ENCODE peak calls at places on chromosomes 4 and X, in seven cellular contexts. One of them, this sample, is unnamed.

GRCh38 chrX:131711478-131711867 is 167.6 kb downstream of the OR13H1 start:
- DNase-seq in uterus: no peak
- DNase-seq in CD8-positive, alpha-beta T cell: no peak
- DNase-seq in ovary: no peak
- DNase-seq in fibroblast of lung: no peak
- DNase-seq in left lung: no peak
- DNase-seq in gastrocnemius medialis: no peak
- DNase-seq in this sample: no peak

GRCh38 chr4:152257601-152258066 is 278.3 kb downstream of the FBXW7 start:
- DNase-seq in uterus: no peak
- DNase-seq in CD8-positive, alpha-beta T cell: no peak
- DNase-seq in ovary: no peak
- DNase-seq in fibroblast of lung: no peak
- DNase-seq in left lung: no peak
- DNase-seq in gastrocnemius medialis: no peak
- DNase-seq in this sample: no peak

GRCh38 chr4:2337131-2337723 is 75.3 kb upstream of the MXD4 start:
- DNase-seq in uterus: no peak
- DNase-seq in CD8-positive, alpha-beta T cell: peak; percentile 6
- DNase-seq in ovary: no peak
- DNase-seq in fibroblast of lung: no peak
- DNase-seq in left lung: peak; percentile 51
- DNase-seq in gastrocnemius medialis: no peak
- DNase-seq in this sample: no peak

GRCh38 chrX:13990126-13990525 is 39.6 kb downstream of the GEMIN8 start:
- DNase-seq in uterus: no peak
- DNase-seq in CD8-positive, alpha-beta T cell: no peak
- DNase-seq in ovary: no peak
- DNase-seq in fibroblast of lung: no peak
- DNase-seq in left lung: no peak
- DNase-seq in gastrocnemius medialis: no peak
- DNase-seq in this sample: no peak

GRCh38 chr4:40937140-40937725 is 187.5 kb downstream of the NSUN7 start:
- DNase-seq in uterus: no peak
- DNase-seq in CD8-positive, alpha-beta T cell: no peak
- DNase-seq in ovary: no peak
- DNase-seq in fibroblast of lung: no peak
- DNase-seq in left lung: no peak
- DNase-seq in gastrocnemius medialis: no peak
- DNase-seq in this sample: no peak

GRCh38 chrX:153445856-153446635 is at the start of gene TREX2:
- DNase-seq in uterus: no peak
- DNase-seq in CD8-positive, alpha-beta T cell: no peak
- DNase-seq in ovary: no peak
- DNase-seq in fibroblast of lung: no peak
- DNase-seq in left lung: peak; percentile 46
- DNase-seq in gastrocnemius medialis: no peak
- DNase-seq in this sample: no peak

GRCh38 chr4:170109586-170110289 is 20.0 kb upstream of the AADAT start:
- DNase-seq in uterus: no peak
- DNase-seq in CD8-positive, alpha-beta T cell: no peak
- DNase-seq in ovary: no peak
- DNase-seq in fibroblast of lung: no peak
- DNase-seq in left lung: no peak
- DNase-seq in gastrocnemius medialis: no peak
- DNase-seq in this sample: no peak

GRCh38 chr4:145216532-145216931 is 36.1 kb upstream of the OTUD4 start:
- DNase-seq in uterus: no peak
- DNase-seq in CD8-positive, alpha-beta T cell: no peak
- DNase-seq in ovary: no peak
- DNase-seq in fibroblast of lung: peak; percentile 65
- DNase-seq in left lung: no peak
- DNase-seq in gastrocnemius medialis: no peak
- DNase-seq in this sample: no peak

GRCh38 chr4:95910749-95911148 is 70.9 kb downstream of the PDHA2 start:
- DNase-seq in uterus: no peak
- DNase-seq in CD8-positive, alpha-beta T cell: no peak
- DNase-seq in ovary: no peak
- DNase-seq in fibroblast of lung: no peak
- DNase-seq in left lung: no peak
- DNase-seq in gastrocnemius medialis: no peak
- DNase-seq in this sample: no peak

GRCh38 chr4:15778191-15778741 is at the start of gene CD38:
- DNase-seq in uterus: no peak
- DNase-seq in CD8-positive, alpha-beta T cell: no peak
- DNase-seq in ovary: no peak
- DNase-seq in fibroblast of lung: no peak
- DNase-seq in left lung: peak; percentile 84
- DNase-seq in gastrocnemius medialis: peak; percentile 16
- DNase-seq in this sample: peak; percentile 46

GRCh38 chrX:71923516-71923915 is 12.9 kb downstream of the NHSL2 start:
- DNase-seq in uterus: no peak
- DNase-seq in CD8-positive, alpha-beta T cell: no peak
- DNase-seq in ovary: no peak
- DNase-seq in fibroblast of lung: peak; percentile 25
- DNase-seq in left lung: no peak
- DNase-seq in gastrocnemius medialis: no peak
- DNase-seq in this sample: no peak

GRCh38 chrX:72297953-72298730 is 7.6 kb downstream of the CITED1 start:
- DNase-seq in uterus: no peak
- DNase-seq in CD8-positive, alpha-beta T cell: no peak
- DNase-seq in ovary: no peak
- DNase-seq in fibroblast of lung: no peak
- DNase-seq in left lung: no peak
- DNase-seq in gastrocnemius medialis: no peak
- DNase-seq in this sample: no peak

GRCh38 chr4:188297873-188298272 is 158.6 kb downstream of the TRIML1 start:
- DNase-seq in uterus: no peak
- DNase-seq in CD8-positive, alpha-beta T cell: no peak
- DNase-seq in ovary: no peak
- DNase-seq in fibroblast of lung: peak; percentile 7
- DNase-seq in left lung: no peak
- DNase-seq in gastrocnemius medialis: no peak
- DNase-seq in this sample: no peak

GRCh38 chr4:94278777-94279176 is 63.9 kb downstream of the HPGDS start:
- DNase-seq in uterus: no peak
- DNase-seq in CD8-positive, alpha-beta T cell: no peak
- DNase-seq in ovary: no peak
- DNase-seq in fibroblast of lung: no peak
- DNase-seq in left lung: no peak
- DNase-seq in gastrocnemius medialis: no peak
- DNase-seq in this sample: no peak

GRCh38 chr4:109434007-109434792 is 585 bp downstream of the SEC24B start:
- DNase-seq in uterus: peak; percentile 41
- DNase-seq in CD8-positive, alpha-beta T cell: peak; percentile 27
- DNase-seq in ovary: peak; percentile 39
- DNase-seq in fibroblast of lung: peak; percentile 38
- DNase-seq in left lung: no peak
- DNase-seq in gastrocnemius medialis: no peak
- DNase-seq in this sample: peak; percentile 54

GRCh38 chr4:52560844-52561280 is 98.2 kb downstream of the USP46 start:
- DNase-seq in uterus: no peak
- DNase-seq in CD8-positive, alpha-beta T cell: no peak
- DNase-seq in ovary: no peak
- DNase-seq in fibroblast of lung: no peak
- DNase-seq in left lung: no peak
- DNase-seq in gastrocnemius medialis: no peak
- DNase-seq in this sample: no peak

GRCh38 chrX:25523574-25523973 is 507.8 kb upstream of the ARX start:
- DNase-seq in uterus: no peak
- DNase-seq in CD8-positive, alpha-beta T cell: no peak
- DNase-seq in ovary: no peak
- DNase-seq in fibroblast of lung: peak; percentile 57
- DNase-seq in left lung: no peak
- DNase-seq in gastrocnemius medialis: no peak
- DNase-seq in this sample: no peak

GRCh38 chrX:97230948-97231347 is 347.2 kb downstream of the RPA4 start:
- DNase-seq in uterus: no peak
- DNase-seq in CD8-positive, alpha-beta T cell: no peak
- DNase-seq in ovary: no peak
- DNase-seq in fibroblast of lung: no peak
- DNase-seq in left lung: no peak
- DNase-seq in gastrocnemius medialis: no peak
- DNase-seq in this sample: no peak

GRCh38 chr4:38368612-38369011 is 295.4 kb upstream of the KLF3 start:
- DNase-seq in uterus: no peak
- DNase-seq in CD8-positive, alpha-beta T cell: no peak
- DNase-seq in ovary: no peak
- DNase-seq in fibroblast of lung: peak; percentile 43
- DNase-seq in left lung: no peak
- DNase-seq in gastrocnemius medialis: no peak
- DNase-seq in this sample: no peak

GRCh38 chrX:104324871-104325585 is 70.3 kb upstream of the ESX1 start:
- DNase-seq in uterus: no peak
- DNase-seq in CD8-positive, alpha-beta T cell: no peak
- DNase-seq in ovary: no peak
- DNase-seq in fibroblast of lung: no peak
- DNase-seq in left lung: no peak
- DNase-seq in gastrocnemius medialis: no peak
- DNase-seq in this sample: no peak

GRCh38 chr4:153228512-153229145 is 24.4 kb downstream of the TRIM2 start:
- DNase-seq in uterus: no peak
- DNase-seq in CD8-positive, alpha-beta T cell: no peak
- DNase-seq in ovary: no peak
- DNase-seq in fibroblast of lung: no peak
- DNase-seq in left lung: no peak
- DNase-seq in gastrocnemius medialis: no peak
- DNase-seq in this sample: no peak

DNA sequence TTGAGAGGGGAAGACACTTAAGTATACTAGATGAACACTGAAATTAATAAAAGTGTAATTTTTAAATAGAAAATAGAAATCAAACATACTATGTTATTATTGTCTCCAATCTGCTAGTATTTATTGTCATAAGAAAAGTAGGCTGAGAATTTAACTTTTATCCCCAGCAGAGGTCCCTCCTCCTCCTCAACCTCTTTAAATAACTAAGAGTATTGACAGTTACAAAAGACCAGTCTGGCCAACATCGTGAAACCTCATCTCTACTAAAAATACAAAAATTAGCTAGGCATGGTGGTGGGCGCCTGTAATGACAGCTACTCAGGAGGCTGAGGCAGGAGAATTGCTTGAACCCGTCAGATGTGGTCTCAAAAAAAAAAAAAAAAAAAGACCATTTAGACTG is 4.1 kb downstream of the SLC30A9 start:
- DNase-seq in uterus: no peak
- DNase-seq in CD8-positive, alpha-beta T cell: no peak
- DNase-seq in ovary: no peak
- DNase-seq in fibroblast of lung: no peak
- DNase-seq in left lung: no peak
- DNase-seq in gastrocnemius medialis: no peak
- DNase-seq in this sample: no peak
- TF ChIP-seq CTCF in uterus: no peak
- TF ChIP-seq CTCF in CD8-positive, alpha-beta T cell: no peak
- TF ChIP-seq CTCF in ovary: no peak
- TF ChIP-seq CTCF in fibroblast of lung: no peak
- TF ChIP-seq CTCF in left lung: no peak
- TF ChIP-seq CTCF in gastrocnemius medialis: no peak
- TF ChIP-seq CTCF in this sample: no peak

GRCh38 chr4:4852591-4853362 is 6.7 kb upstream of the MSX1 start:
- DNase-seq in uterus: peak; percentile 79
- DNase-seq in CD8-positive, alpha-beta T cell: no peak
- DNase-seq in ovary: no peak
- DNase-seq in fibroblast of lung: peak; percentile 38
- DNase-seq in left lung: peak; percentile 78
- DNase-seq in gastrocnemius medialis: no peak
- DNase-seq in this sample: peak; percentile 24
- H3K4me3 ChIP-seq in uterus: peak overlapping the region; percentile 40
- H3K4me3 ChIP-seq in CD8-positive, alpha-beta T cell: peak overlapping the region; percentile 42
- H3K4me3 ChIP-seq in ovary: peak overlapping the region; percentile 21
- H3K4me3 ChIP-seq in fibroblast of lung: peak overlapping the region; percentile 33
- H3K4me3 ChIP-seq in left lung: peak overlapping the region; percentile 2
- H3K4me3 ChIP-seq in gastrocnemius medialis: peak overlapping the region; percentile 46
- H3K4me3 ChIP-seq in this sample: peak overlapping the region; percentile 48

DNA sequence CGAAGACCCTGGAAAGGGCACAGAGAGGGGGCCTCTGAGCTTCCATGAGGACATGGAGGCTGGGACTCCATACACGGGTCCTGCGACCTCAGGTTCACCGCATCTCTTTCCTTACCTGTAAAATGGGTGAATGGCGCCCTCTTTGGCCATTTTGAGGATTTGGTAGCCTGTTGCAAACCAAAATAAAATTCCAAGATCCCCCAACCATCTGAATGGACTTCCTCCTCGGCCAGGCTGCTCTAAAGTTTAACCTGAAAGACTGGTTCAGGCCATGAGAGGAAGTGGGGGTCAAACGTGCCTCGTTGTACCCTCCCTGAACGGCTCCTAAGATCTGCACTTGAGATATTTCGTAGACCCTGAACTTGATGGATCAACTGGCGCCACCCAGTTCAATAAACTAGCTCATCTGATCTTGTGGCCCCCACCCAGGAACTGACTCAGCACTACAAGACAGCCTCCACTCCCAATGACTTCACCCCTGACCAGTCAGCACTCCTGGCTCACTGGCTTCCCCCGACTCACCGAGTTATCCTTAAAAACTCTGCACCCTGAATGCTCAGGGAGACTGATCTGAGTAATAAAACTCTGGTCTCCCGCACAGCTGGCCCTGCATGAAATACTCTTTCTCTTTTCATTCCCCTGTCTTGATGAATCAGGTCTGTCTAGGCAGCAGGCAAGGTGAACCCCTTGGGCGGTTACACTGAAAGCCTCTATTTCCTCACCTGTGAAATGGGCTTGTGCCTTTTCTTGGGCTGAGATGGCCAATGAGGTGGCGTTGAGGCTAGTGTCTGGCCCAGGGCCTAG is 32.9 kb upstream of the GPR78 start:
- DNase-seq in uterus: no peak
- DNase-seq in CD8-positive, alpha-beta T cell: no peak
- DNase-seq in ovary: no peak
- DNase-seq in fibroblast of lung: peak; percentile 27
- DNase-seq in left lung: no peak
- DNase-seq in gastrocnemius medialis: no peak
- DNase-seq in this sample: no peak
- TF ChIP-seq CTCF in uterus: peak; percentile 23
- TF ChIP-seq CTCF in CD8-positive, alpha-beta T cell: no peak
- TF ChIP-seq CTCF in ovary: no peak
- TF ChIP-seq CTCF in fibroblast of lung: peak; percentile 27
- TF ChIP-seq CTCF in left lung: peak; percentile 28
- TF ChIP-seq CTCF in gastrocnemius medialis: no peak
- TF ChIP-seq CTCF in this sample: peak; percentile 25

DNA sequence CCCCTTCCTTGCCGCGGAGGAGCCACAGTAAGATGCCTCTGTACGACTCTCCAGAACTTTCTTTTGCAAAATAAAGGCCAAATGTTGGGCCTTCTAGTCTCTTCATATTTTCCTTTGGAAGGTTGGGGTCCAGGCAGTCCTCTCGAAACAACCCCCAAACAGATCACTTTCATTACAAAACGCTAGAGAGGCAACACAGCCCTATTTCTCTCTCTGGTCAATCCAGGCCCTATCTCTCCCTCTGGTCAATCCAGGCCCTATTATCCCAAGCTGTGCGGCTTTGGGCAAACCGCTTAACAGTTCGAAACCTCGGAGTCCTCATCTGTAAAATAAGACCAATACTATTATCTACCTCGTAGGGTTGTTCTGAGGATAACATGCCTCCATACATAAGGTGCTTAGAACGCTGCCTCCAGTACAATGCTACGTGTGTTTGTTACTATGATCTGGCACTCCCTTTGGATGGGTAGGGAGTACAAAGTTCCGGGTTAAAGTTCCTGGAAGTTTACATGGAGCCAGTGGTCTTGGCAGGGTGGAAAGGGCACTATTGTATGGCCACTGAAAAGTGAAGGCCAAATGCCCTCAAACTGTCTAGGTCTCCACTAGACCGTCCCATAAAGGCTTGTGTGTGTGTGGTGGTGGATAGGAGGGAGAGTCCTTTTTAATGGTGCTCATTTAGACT is 75.4 kb upstream of the BCOR start:
- DNase-seq in uterus: no peak
- DNase-seq in CD8-positive, alpha-beta T cell: no peak
- DNase-seq in ovary: no peak
- DNase-seq in fibroblast of lung: no peak
- DNase-seq in left lung: no peak
- DNase-seq in gastrocnemius medialis: no peak
- DNase-seq in this sample: no peak
- H3K4me3 ChIP-seq in uterus: peak overlapping the region; percentile 30
- H3K4me3 ChIP-seq in CD8-positive, alpha-beta T cell: peak overlapping the region; percentile 57
- H3K4me3 ChIP-seq in ovary: no peak overlapping the region
- H3K4me3 ChIP-seq in fibroblast of lung: no peak overlapping the region
- H3K4me3 ChIP-seq in left lung: no peak overlapping the region
- H3K4me3 ChIP-seq in gastrocnemius medialis: peak overlapping the region; percentile 62
- H3K4me3 ChIP-seq in this sample: peak overlapping the region; percentile 59

This sample was measured in heart left ventricle.